ENCODE peak calls at places on chromosomes 12 and 14, in seven cellular contexts. One of them, this sample, is unnamed.

GRCh38 chr12:94551810-94552209 is 92.1 kb upstream of the CEP83 start:
- DNase-seq in adipocyte: no peak
- DNase-seq in GM19239: no peak
- DNase-seq in MV-4-11: no peak
- DNase-seq in psoas muscle: no peak
- DNase-seq in activated CD8-positive, alpha-beta memory T cell treated with anti-CD3 and anti-CD28 coated beads for 4 hours: no peak
- DNase-seq in lung: no peak
- DNase-seq in this sample: no peak

GRCh38 chr12:89671469-89671868 is 37.2 kb downstream of the ATP2B1 start:
- DNase-seq in GM19239: no peak
- DNase-seq in psoas muscle: no peak
- DNase-seq in adipocyte: peak; percentile 50
- DNase-seq in activated CD8-positive, alpha-beta memory T cell treated with anti-CD3 and anti-CD28 coated beads for 4 hours: no peak
- DNase-seq in MV-4-11: peak; percentile 13
- DNase-seq in lung: no peak
- DNase-seq in this sample: peak; percentile 94

GRCh38 chr12:121535150-121536057 is 45.4 kb downstream of the KDM2B start:
- DNase-seq in activated CD8-positive, alpha-beta memory T cell treated with anti-CD3 and anti-CD28 coated beads for 4 hours: no peak
- DNase-seq in psoas muscle: peak; percentile 58
- DNase-seq in MV-4-11: peak; percentile 46
- DNase-seq in lung: no peak
- DNase-seq in adipocyte: peak; percentile 25
- DNase-seq in GM19239: no peak
- DNase-seq in this sample: no peak

GRCh38 chr12:47868552-47869031 is 36.2 kb downstream of the VDR start:
- DNase-seq in lung: no peak
- DNase-seq in psoas muscle: no peak
- DNase-seq in MV-4-11: peak; percentile 98
- DNase-seq in GM19239: peak; percentile 44
- DNase-seq in activated CD8-positive, alpha-beta memory T cell treated with anti-CD3 and anti-CD28 coated beads for 4 hours: no peak
- DNase-seq in adipocyte: no peak
- DNase-seq in this sample: no peak

GRCh38 chr14:104144911-104145825 is 6.8 kb downstream of the KIF26A start:
- DNase-seq in MV-4-11: no peak
- DNase-seq in activated CD8-positive, alpha-beta memory T cell treated with anti-CD3 and anti-CD28 coated beads for 4 hours: no peak
- DNase-seq in GM19239: no peak
- DNase-seq in psoas muscle: peak; percentile 40
- DNase-seq in lung: no peak
- DNase-seq in adipocyte: no peak
- DNase-seq in this sample: no peak

GRCh38 chr12:3045494-3045893 is 31.7 kb upstream of the TSPAN9 start:
- DNase-seq in adipocyte: no peak
- DNase-seq in GM19239: no peak
- DNase-seq in MV-4-11: no peak
- DNase-seq in psoas muscle: no peak
- DNase-seq in lung: no peak
- DNase-seq in activated CD8-positive, alpha-beta memory T cell treated with anti-CD3 and anti-CD28 coated beads for 4 hours: no peak
- DNase-seq in this sample: no peak

GRCh38 chr12:121581681-121582439 is 1.0 kb upstream of the KDM2B start:
- DNase-seq in MV-4-11: peak; percentile 52
- DNase-seq in lung: no peak
- DNase-seq in psoas muscle: peak; percentile 83
- DNase-seq in GM19239: no peak
- DNase-seq in adipocyte: peak; percentile 83
- DNase-seq in activated CD8-positive, alpha-beta memory T cell treated with anti-CD3 and anti-CD28 coated beads for 4 hours: no peak
- DNase-seq in this sample: peak; percentile 71

GRCh38 chr14:61296707-61297502 is 15.8 kb upstream of the TMEM30B start:
- DNase-seq in psoas muscle: no peak
- DNase-seq in activated CD8-positive, alpha-beta memory T cell treated with anti-CD3 and anti-CD28 coated beads for 4 hours: no peak
- DNase-seq in MV-4-11: peak; percentile 10
- DNase-seq in GM19239: no peak
- DNase-seq in lung: no peak
- DNase-seq in adipocyte: peak; percentile 75
- DNase-seq in this sample: peak; percentile 34

GRCh38 chr14:80956105-80956504 is 684 bp downstream of the TSHR start:
- DNase-seq in lung: no peak
- DNase-seq in GM19239: no peak
- DNase-seq in activated CD8-positive, alpha-beta memory T cell treated with anti-CD3 and anti-CD28 coated beads for 4 hours: no peak
- DNase-seq in adipocyte: no peak
- DNase-seq in MV-4-11: no peak
- DNase-seq in psoas muscle: no peak
- DNase-seq in this sample: no peak

GRCh38 chr12:110776410-110776809 is 33.7 kb upstream of the PPP1CC start:
- DNase-seq in GM19239: peak; percentile 66
- DNase-seq in lung: no peak
- DNase-seq in activated CD8-positive, alpha-beta memory T cell treated with anti-CD3 and anti-CD28 coated beads for 4 hours: no peak
- DNase-seq in MV-4-11: no peak
- DNase-seq in adipocyte: no peak
- DNase-seq in psoas muscle: no peak
- DNase-seq in this sample: no peak

GRCh38 chr12:685388-685787 is 22.1 kb upstream of the NINJ2 start:
- DNase-seq in activated CD8-positive, alpha-beta memory T cell treated with anti-CD3 and anti-CD28 coated beads for 4 hours: peak; percentile 58
- DNase-seq in adipocyte: no peak
- DNase-seq in MV-4-11: peak; percentile 76
- DNase-seq in lung: peak; percentile 32
- DNase-seq in psoas muscle: no peak
- DNase-seq in GM19239: peak; percentile 25
- DNase-seq in this sample: no peak

GRCh38 chr14:67555518-67556090 is 22.5 kb downstream of the PLEKHH1 start:
- DNase-seq in lung: peak; percentile 78
- DNase-seq in adipocyte: no peak
- DNase-seq in MV-4-11: no peak
- DNase-seq in psoas muscle: no peak
- DNase-seq in GM19239: no peak
- DNase-seq in activated CD8-positive, alpha-beta memory T cell treated with anti-CD3 and anti-CD28 coated beads for 4 hours: no peak
- DNase-seq in this sample: no peak

GRCh38 chr12:43057561-43057960 is 468.0 kb upstream of the PRICKLE1 start:
- DNase-seq in lung: no peak
- DNase-seq in psoas muscle: no peak
- DNase-seq in adipocyte: peak; percentile 33
- DNase-seq in MV-4-11: no peak
- DNase-seq in GM19239: no peak
- DNase-seq in activated CD8-positive, alpha-beta memory T cell treated with anti-CD3 and anti-CD28 coated beads for 4 hours: no peak
- DNase-seq in this sample: no peak

GRCh38 chr12:538731-539539 is 79.2 kb downstream of the B4GALNT3 start:
- DNase-seq in psoas muscle: peak; percentile 68
- DNase-seq in adipocyte: peak; percentile 12
- DNase-seq in lung: peak; percentile 52
- DNase-seq in MV-4-11: peak; percentile 87
- DNase-seq in GM19239: no peak
- DNase-seq in activated CD8-positive, alpha-beta memory T cell treated with anti-CD3 and anti-CD28 coated beads for 4 hours: no peak
- DNase-seq in this sample: peak; percentile 62

GRCh38 chr14:34237677-34238076 is 224.4 kb downstream of the SPTSSA start:
- DNase-seq in lung: no peak
- DNase-seq in adipocyte: no peak
- DNase-seq in activated CD8-positive, alpha-beta memory T cell treated with anti-CD3 and anti-CD28 coated beads for 4 hours: no peak
- DNase-seq in MV-4-11: no peak
- DNase-seq in GM19239: no peak
- DNase-seq in psoas muscle: no peak
- DNase-seq in this sample: no peak

GRCh38 chr14:67566908-67567307 is 33.2 kb downstream of the PIGH start:
- DNase-seq in psoas muscle: peak; percentile 71
- DNase-seq in GM19239: no peak
- DNase-seq in adipocyte: peak; percentile 89
- DNase-seq in activated CD8-positive, alpha-beta memory T cell treated with anti-CD3 and anti-CD28 coated beads for 4 hours: no peak
- DNase-seq in lung: no peak
- DNase-seq in MV-4-11: no peak
- DNase-seq in this sample: peak; percentile 29

GRCh38 chr14:47435331-47435965 is 240.0 kb downstream of the MDGA2 start:
- DNase-seq in adipocyte: no peak
- DNase-seq in psoas muscle: no peak
- DNase-seq in GM19239: no peak
- DNase-seq in activated CD8-positive, alpha-beta memory T cell treated with anti-CD3 and anti-CD28 coated beads for 4 hours: no peak
- DNase-seq in MV-4-11: no peak
- DNase-seq in lung: no peak
- DNase-seq in this sample: no peak

GRCh38 chr12:122421263-122421814 is 1.1 kb downstream of the CLIP1 start:
- DNase-seq in psoas muscle: no peak
- DNase-seq in activated CD8-positive, alpha-beta memory T cell treated with anti-CD3 and anti-CD28 coated beads for 4 hours: no peak
- DNase-seq in MV-4-11: peak; percentile 59
- DNase-seq in lung: peak; percentile 52
- DNase-seq in GM19239: no peak
- DNase-seq in adipocyte: peak; percentile 73
- DNase-seq in this sample: peak; percentile 50

GRCh38 chr14:88628033-88628432 is 65.2 kb downstream of the ZC3H14 start:
- DNase-seq in lung: no peak
- DNase-seq in MV-4-11: no peak
- DNase-seq in GM19239: no peak
- DNase-seq in activated CD8-positive, alpha-beta memory T cell treated with anti-CD3 and anti-CD28 coated beads for 4 hours: no peak
- DNase-seq in adipocyte: no peak
- DNase-seq in psoas muscle: no peak
- DNase-seq in this sample: no peak

GRCh38 chr12:55933799-55934174 is 2.8 kb downstream of the DGKA start:
- DNase-seq in psoas muscle: no peak
- DNase-seq in activated CD8-positive, alpha-beta memory T cell treated with anti-CD3 and anti-CD28 coated beads for 4 hours: no peak
- DNase-seq in lung: no peak
- DNase-seq in MV-4-11: no peak
- DNase-seq in adipocyte: no peak
- DNase-seq in GM19239: no peak
- DNase-seq in this sample: no peak

GRCh38 chr12:48084066-48084465 is 21.8 kb downstream of the SENP1 start:
- DNase-seq in psoas muscle: no peak
- DNase-seq in activated CD8-positive, alpha-beta memory T cell treated with anti-CD3 and anti-CD28 coated beads for 4 hours: no peak
- DNase-seq in adipocyte: peak; percentile 37
- DNase-seq in MV-4-11: no peak
- DNase-seq in GM19239: no peak
- DNase-seq in lung: no peak
- DNase-seq in this sample: peak; percentile 36

GRCh38 chr14:50037240-50037639 is 79.1 kb downstream of the VCPKMT start:
- DNase-seq in lung: no peak
- DNase-seq in GM19239: no peak
- DNase-seq in adipocyte: no peak
- DNase-seq in activated CD8-positive, alpha-beta memory T cell treated with anti-CD3 and anti-CD28 coated beads for 4 hours: no peak
- DNase-seq in MV-4-11: no peak
- DNase-seq in psoas muscle: no peak
- DNase-seq in this sample: no peak

GRCh38 chr12:104588048-104588942 is 131.5 kb downstream of the CHST11 start:
- DNase-seq in adipocyte: peak; percentile 58
- DNase-seq in lung: no peak
- DNase-seq in MV-4-11: no peak
- DNase-seq in GM19239: no peak
- DNase-seq in psoas muscle: no peak
- DNase-seq in activated CD8-positive, alpha-beta memory T cell treated with anti-CD3 and anti-CD28 coated beads for 4 hours: no peak
- DNase-seq in this sample: peak; percentile 83

GRCh38 chr12:27822076-27822712 is 42.2 kb upstream of the MANSC4 start:
- DNase-seq in lung: no peak
- DNase-seq in psoas muscle: no peak
- DNase-seq in MV-4-11: peak; percentile 55
- DNase-seq in adipocyte: peak; percentile 32
- DNase-seq in GM19239: peak; percentile 18
- DNase-seq in activated CD8-positive, alpha-beta memory T cell treated with anti-CD3 and anti-CD28 coated beads for 4 hours: peak; percentile 8
- DNase-seq in this sample: peak; percentile 46

GRCh38 chr12:15580431-15580830 is 208.8 kb downstream of the EPS8 start:
- DNase-seq in MV-4-11: no peak
- DNase-seq in activated CD8-positive, alpha-beta memory T cell treated with anti-CD3 and anti-CD28 coated beads for 4 hours: no peak
- DNase-seq in adipocyte: no peak
- DNase-seq in psoas muscle: no peak
- DNase-seq in lung: no peak
- DNase-seq in GM19239: no peak
- DNase-seq in this sample: no peak